ENCODE peak calls at places on chromosomes 12 and 14, in six cellular contexts. One of them, this sample, is unnamed.

GRCh38 chr14:49934638-49935037 is 41.8 kb downstream of the ARF6 start:
- DNase-seq in activated CD4-positive, alpha-beta T cell treated with anti-CD3 and anti-CD28 coated beads, Interleukin-2, amount 50 U/mL, for 1 hour: no peak
- DNase-seq in MM.1S: peak; percentile 45
- DNase-seq in GM12891: no peak
- DNase-seq in glutamatergic neuron: no peak
- DNase-seq in effector memory CD4-positive, alpha-beta T cell: no peak
- DNase-seq in this sample: no peak

GRCh38 chr14:55433880-55434804 is 6.3 kb downstream of the TBPL2 start:
- DNase-seq in activated CD4-positive, alpha-beta T cell treated with anti-CD3 and anti-CD28 coated beads, Interleukin-2, amount 50 U/mL, for 1 hour: no peak
- DNase-seq in MM.1S: no peak
- DNase-seq in GM12891: no peak
- DNase-seq in glutamatergic neuron: no peak
- DNase-seq in effector memory CD4-positive, alpha-beta T cell: no peak
- DNase-seq in this sample: no peak

GRCh38 chr14:104039214-104039613 is 46.3 kb upstream of the ASPG start:
- DNase-seq in activated CD4-positive, alpha-beta T cell treated with anti-CD3 and anti-CD28 coated beads, Interleukin-2, amount 50 U/mL, for 1 hour: no peak
- DNase-seq in MM.1S: no peak
- DNase-seq in GM12891: no peak
- DNase-seq in glutamatergic neuron: no peak
- DNase-seq in effector memory CD4-positive, alpha-beta T cell: no peak
- DNase-seq in this sample: no peak

GRCh38 chr12:121805800-121806555 is 2.2 kb downstream of the SETD1B start:
- DNase-seq in activated CD4-positive, alpha-beta T cell treated with anti-CD3 and anti-CD28 coated beads, Interleukin-2, amount 50 U/mL, for 1 hour: no peak
- DNase-seq in MM.1S: no peak
- DNase-seq in GM12891: no peak
- DNase-seq in glutamatergic neuron: no peak
- DNase-seq in effector memory CD4-positive, alpha-beta T cell: no peak
- DNase-seq in this sample: peak; percentile 33

GRCh38 chr14:68688872-68689371 is 103.9 kb downstream of the ZFP36L1 start:
- DNase-seq in activated CD4-positive, alpha-beta T cell treated with anti-CD3 and anti-CD28 coated beads, Interleukin-2, amount 50 U/mL, for 1 hour: no peak
- DNase-seq in MM.1S: no peak
- DNase-seq in GM12891: no peak
- DNase-seq in glutamatergic neuron: no peak
- DNase-seq in effector memory CD4-positive, alpha-beta T cell: no peak
- DNase-seq in this sample: peak; percentile 45

GRCh38 chr14:55473786-55474185 is 33.4 kb upstream of the TBPL2 start:
- DNase-seq in activated CD4-positive, alpha-beta T cell treated with anti-CD3 and anti-CD28 coated beads, Interleukin-2, amount 50 U/mL, for 1 hour: no peak
- DNase-seq in MM.1S: no peak
- DNase-seq in GM12891: no peak
- DNase-seq in glutamatergic neuron: no peak
- DNase-seq in effector memory CD4-positive, alpha-beta T cell: no peak
- DNase-seq in this sample: no peak

GRCh38 chr12:94092516-94093241 is 55.7 kb upstream of the PLXNC1 start:
- DNase-seq in activated CD4-positive, alpha-beta T cell treated with anti-CD3 and anti-CD28 coated beads, Interleukin-2, amount 50 U/mL, for 1 hour: no peak
- DNase-seq in MM.1S: no peak
- DNase-seq in GM12891: no peak
- DNase-seq in glutamatergic neuron: no peak
- DNase-seq in effector memory CD4-positive, alpha-beta T cell: no peak
- DNase-seq in this sample: no peak

GRCh38 chr12:31117203-31118011 is 43.7 kb downstream of the DDX11 start:
- DNase-seq in activated CD4-positive, alpha-beta T cell treated with anti-CD3 and anti-CD28 coated beads, Interleukin-2, amount 50 U/mL, for 1 hour: peak; percentile 59
- DNase-seq in MM.1S: peak; percentile 45
- DNase-seq in GM12891: peak; percentile 68
- DNase-seq in glutamatergic neuron: peak; percentile 65
- DNase-seq in effector memory CD4-positive, alpha-beta T cell: no peak
- DNase-seq in this sample: peak; percentile 86

GRCh38 chr14:103129301-103130016 is 6.2 kb downstream of the TNFAIP2 start:
- DNase-seq in activated CD4-positive, alpha-beta T cell treated with anti-CD3 and anti-CD28 coated beads, Interleukin-2, amount 50 U/mL, for 1 hour: no peak
- DNase-seq in MM.1S: no peak
- DNase-seq in GM12891: no peak
- DNase-seq in glutamatergic neuron: no peak
- DNase-seq in effector memory CD4-positive, alpha-beta T cell: no peak
- DNase-seq in this sample: no peak

GRCh38 chr12:53862831-53863230 is 75.8 kb upstream of the HOXC13 start:
- DNase-seq in activated CD4-positive, alpha-beta T cell treated with anti-CD3 and anti-CD28 coated beads, Interleukin-2, amount 50 U/mL, for 1 hour: no peak
- DNase-seq in MM.1S: no peak
- DNase-seq in GM12891: no peak
- DNase-seq in glutamatergic neuron: no peak
- DNase-seq in effector memory CD4-positive, alpha-beta T cell: no peak
- DNase-seq in this sample: no peak

This sample was measured in nephron progenitor cell.